ENCODE peak calls at places on chromosome 17, in six cellular contexts. H is RWPE1, G is tibial nerve, W is GM13976, B is progenitor cell of endocrine pancreas, Q is mammary epithelial cell. U is an unnamed sample.

GRCh38 chr17:83179378-83179777 is 100.0 kb downstream of the METRNL start:
- DNase-seq in H (no peak), G (peak), W (no peak), B (no peak), Q (no peak), U (no peak)

GRCh38 chr17:12409082-12409481 is 256.6 kb upstream of the MYOCD start:
- DNase-seq in H (no peak), G (no peak), W (no peak), B (no peak), Q (no peak), U (no peak)

GRCh38 chr17:77735051-77735340 is 223.5 kb upstream of the TNRC6C start:
- DNase-seq in H (no peak), G (no peak), W (no peak), B (no peak), Q (no peak), U (no peak)

GRCh38 chr17:75181608-75182318 is 996 bp downstream of the SUMO2 start:
- DNase-seq in H (no peak), G (no peak), W (peak), B (no peak), Q (peak), U (peak)

GRCh38 chr17:73432624-73433190 is 120.9 kb upstream of the CDC42EP4 start:
- DNase-seq in H (no peak), G (no peak), W (no peak), B (no peak), Q (no peak), U (no peak)

GRCh38 chr17:41631025-41631889 is 6.9 kb upstream of the KRT17 start:
- DNase-seq in H (no peak), G (no peak), W (no peak), B (no peak), Q (no peak), U (no peak)

GRCh38 chr17:67488161-67488560 is 111.1 kb downstream of the PITPNC1 start:
- DNase-seq in H (no peak), G (no peak), W (no peak), B (no peak), Q (no peak), U (no peak)

GRCh38 chr17:64920026-64920418 is 744 bp upstream of the LRRC37A3 start:
- DNase-seq in H (no peak), G (no peak), W (no peak), B (no peak), Q (no peak), U (no peak)

GRCh38 chr17:52841971-52842370 is 683.5 kb upstream of the CA10 start:
- DNase-seq in H (no peak), G (no peak), W (no peak), B (no peak), Q (no peak), U (no peak)

GRCh38 chr17:78358538-78359215 is 1.2 kb downstream of the SOCS3 start:
- DNase-seq in H (no peak), G (no peak), W (no peak), B (no peak), Q (peak), U (peak)

GRCh38 chr17:28744104-28744801 is 442 bp downstream of the TRAF4 start:
- DNase-seq in H (peak), G (no peak), W (peak), B (peak), Q (peak), U (peak)

GRCh38 chr17:40547079-40547784 is 18.0 kb downstream of the CCR7 start:
- DNase-seq in H (peak), G (peak), W (no peak), B (no peak), Q (peak), U (no peak)

GRCh38 chr17:6366144-6366755 is 68.7 kb downstream of the AIPL1 start:
- DNase-seq in H (peak), G (no peak), W (no peak), B (no peak), Q (peak), U (no peak)

GRCh38 chr17:2183346-2183745 is 120.2 kb downstream of the SMG6 start:
- DNase-seq in H (no peak), G (no peak), W (no peak), B (no peak), Q (no peak), U (no peak)

GRCh38 chr17:68382582-68383085 is 74.7 kb downstream of the WIPI1 start:
- DNase-seq in H (no peak), G (no peak), W (no peak), B (no peak), Q (no peak), U (no peak)

GRCh38 chr17:42311240-42312034 is 23.1 kb downstream of the STAT5A start:
- DNase-seq in H (no peak), G (peak), W (no peak), B (no peak), Q (no peak), U (no peak)

GRCh38 chr17:68101992-68102758 is 66.6 kb downstream of the KPNA2 start:
- DNase-seq in H (peak), G (no peak), W (peak), B (no peak), Q (peak), U (no peak)

GRCh38 chr17:31391496-31391949 is at the start of gene RAB11FIP4:
- DNase-seq in H (no peak), G (no peak), W (peak), B (no peak), Q (no peak), U (peak)

GRCh38 chr17:7081341-7082062 is 1.5 kb upstream of the CLEC10A start:
- DNase-seq in H (no peak), G (no peak), W (no peak), B (no peak), Q (no peak), U (no peak)

GRCh38 chr17:83186751-83187421 is 107.5 kb downstream of the METRNL start:
- DNase-seq in H (no peak), G (peak), W (no peak), B (no peak), Q (no peak), U (no peak)

GRCh38 chr17:2063306-2064146 is 8.6 kb downstream of the HIC1 start:
- DNase-seq in H (no peak), G (no peak), W (peak), B (no peak), Q (no peak), U (no peak)

GRCh38 chr17:56629450-56630187 is 36.1 kb downstream of the NOG start:
- DNase-seq in H (peak), G (no peak), W (no peak), B (no peak), Q (no peak), U (no peak)

GRCh38 chr17:50048988-50049387 is 6.9 kb upstream of the ITGA3 start:
- DNase-seq in H (no peak), G (no peak), W (no peak), B (no peak), Q (no peak), U (no peak)

GRCh38 chr17:181213-182163 is at the start of gene DOC2B:
- DNase-seq in H (peak), G (no peak), W (no peak), B (peak), Q (peak), U (peak)

GRCh38 chr17:47297661-47298400 is 25.9 kb upstream of the EFCAB13 start:
- DNase-seq in H (peak), G (no peak), W (no peak), B (no peak), Q (no peak), U (no peak)

GRCh38 chr17:79174193-79174765 is 99.7 kb downstream of the ENGASE start:
- DNase-seq in H (no peak), G (no peak), W (no peak), B (no peak), Q (no peak), U (no peak)

GRCh38 chr17:42275527-42276358 is 448 bp downstream of the STAT5B start:
- DNase-seq in H (no peak), G (no peak), W (peak), B (peak), Q (no peak), U (peak)

GRCh38 chr17:29038511-29039300 is 4.2 kb upstream of the PIPOX start:
- DNase-seq in H (no peak), G (no peak), W (no peak), B (no peak), Q (peak), U (no peak)

GRCh38 chr17:74728033-74728701 is 8.9 kb upstream of the RAB37 start:
- DNase-seq in H (no peak), G (no peak), W (no peak), B (no peak), Q (no peak), U (no peak)

GRCh38 chr17:29589524-29590260 is at the start of gene GIT1:
- DNase-seq in H (peak), G (peak), W (peak), B (peak), Q (peak), U (peak)

GRCh38 chr17:63950940-63951907 is 19.1 kb upstream of the CD79B start:
- DNase-seq in H (peak), G (no peak), W (peak), B (peak), Q (peak), U (peak)

GRCh38 chr17:79098282-79098867 is 23.8 kb downstream of the ENGASE start:
- DNase-seq in H (no peak), G (no peak), W (no peak), B (no peak), Q (no peak), U (no peak)

DNA sequence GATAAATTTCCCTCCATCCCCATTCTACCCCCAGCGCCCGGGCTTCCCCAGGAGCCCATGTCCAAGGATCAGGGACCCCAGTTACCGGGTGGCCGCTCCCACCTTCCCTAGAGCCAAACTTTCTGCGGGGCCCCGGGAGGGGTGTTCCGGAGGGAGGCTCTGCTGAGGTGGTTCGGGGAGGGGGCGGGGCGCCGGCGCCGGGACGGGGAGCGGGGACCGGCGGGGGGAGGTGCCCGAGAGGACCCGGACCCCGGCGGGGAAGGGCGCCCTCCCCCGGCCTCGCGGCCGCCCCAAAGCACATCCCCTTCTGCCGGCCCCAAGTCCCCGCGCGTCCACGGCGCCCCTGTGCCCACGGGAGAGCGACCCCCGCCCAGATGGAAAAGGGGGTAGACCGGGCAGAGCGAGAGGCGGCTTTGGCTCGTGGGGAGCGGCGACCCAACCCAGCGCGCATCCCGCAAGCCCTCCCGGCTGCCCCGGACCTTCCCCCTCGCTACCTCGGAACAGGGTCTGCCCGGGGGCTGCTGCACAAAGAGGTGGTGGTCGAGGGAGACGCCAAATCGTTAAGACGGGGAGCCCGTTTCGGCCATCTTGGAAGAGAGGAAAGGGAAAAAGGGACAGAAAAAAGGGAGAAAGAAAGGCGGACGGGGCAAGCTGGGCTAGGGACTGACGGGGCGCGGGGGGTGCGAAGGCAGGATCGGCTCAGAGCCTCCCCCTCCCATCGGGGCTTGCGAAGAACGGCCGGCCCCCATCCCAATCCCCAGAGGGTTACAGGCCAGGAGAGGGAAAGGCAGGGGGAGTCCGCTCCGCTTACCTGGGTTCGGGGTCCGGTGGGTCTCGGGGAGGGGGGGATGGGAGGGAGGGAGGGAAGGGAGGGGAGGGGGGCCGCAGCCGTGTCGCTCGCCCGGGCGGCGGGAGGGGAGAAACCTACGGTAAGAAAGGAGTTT is 479 bp downstream of the PCGF2 start:
- DNase-seq in H (no peak), G (no peak), W (peak), B (peak), Q (peak), U (peak)
- TF ChIP-seq CTCF in H (peak), G (no peak), W (peak), B (peak), Q (no peak), U (peak)

GRCh38 chr17:66290097-66290722 is 12.2 kb upstream of the PRKCA start:
- DNase-seq in H (no peak), G (no peak), W (no peak), B (no peak), Q (no peak), U (no peak)
- TF ChIP-seq CTCF in H (no peak), G (no peak), W (no peak), B (peak), Q (no peak), U (peak)

GRCh38 chr17:45246861-45247428 is 14.9 kb downstream of the SPATA32 start:
- DNase-seq in H (no peak), G (no peak), W (no peak), B (peak), Q (no peak), U (peak)
- TF ChIP-seq CTCF in H (peak), G (no peak), W (no peak), B (peak), Q (peak), U (peak)

DNA sequence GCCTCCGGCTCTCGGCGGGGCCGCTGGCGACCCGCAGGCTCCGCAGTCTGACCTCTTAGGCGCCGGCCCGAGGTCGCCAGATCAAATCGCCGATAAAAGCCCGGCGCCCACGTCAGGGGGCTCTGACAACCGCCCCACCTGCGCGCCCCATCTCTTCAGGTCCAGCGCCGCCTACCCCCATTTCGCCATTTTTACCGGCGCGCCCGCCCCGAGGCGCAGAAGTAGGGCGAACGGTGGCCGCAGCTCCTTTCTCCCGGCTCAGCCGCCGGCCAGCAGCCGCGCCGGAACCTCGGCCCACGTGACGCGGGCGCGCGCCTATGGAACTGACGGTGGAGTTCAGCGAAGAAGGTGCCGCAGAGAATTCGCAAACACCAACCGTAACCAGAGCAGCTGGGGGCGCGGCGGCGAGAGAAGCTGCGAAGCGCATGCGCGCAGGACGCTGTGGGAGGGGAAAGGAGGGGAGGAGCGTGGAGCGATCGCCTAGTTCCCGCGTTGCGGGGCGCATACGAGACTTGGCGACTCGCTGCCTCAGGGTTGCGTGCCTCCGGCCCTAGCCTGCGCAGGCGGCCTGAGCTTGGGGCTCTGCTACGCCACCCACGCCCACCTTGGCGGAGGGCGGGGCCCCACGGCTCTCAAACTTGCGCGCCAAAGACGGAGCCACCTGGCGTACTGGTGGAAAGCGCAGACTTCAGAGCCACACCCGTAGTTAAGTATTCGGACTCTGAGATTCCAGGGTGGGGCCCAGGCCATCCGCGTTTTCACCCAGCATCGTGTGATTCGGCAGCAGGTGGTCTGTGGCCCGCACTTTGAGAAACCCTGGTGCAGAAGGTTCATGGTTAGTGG is at the start of gene TRIM37:
- DNase-seq in H (peak), G (peak), W (peak), B (peak), Q (peak), U (peak)
- TF ChIP-seq CTCF in H (peak), G (no peak), W (peak), B (peak), Q (no peak), U (peak)

DNA sequence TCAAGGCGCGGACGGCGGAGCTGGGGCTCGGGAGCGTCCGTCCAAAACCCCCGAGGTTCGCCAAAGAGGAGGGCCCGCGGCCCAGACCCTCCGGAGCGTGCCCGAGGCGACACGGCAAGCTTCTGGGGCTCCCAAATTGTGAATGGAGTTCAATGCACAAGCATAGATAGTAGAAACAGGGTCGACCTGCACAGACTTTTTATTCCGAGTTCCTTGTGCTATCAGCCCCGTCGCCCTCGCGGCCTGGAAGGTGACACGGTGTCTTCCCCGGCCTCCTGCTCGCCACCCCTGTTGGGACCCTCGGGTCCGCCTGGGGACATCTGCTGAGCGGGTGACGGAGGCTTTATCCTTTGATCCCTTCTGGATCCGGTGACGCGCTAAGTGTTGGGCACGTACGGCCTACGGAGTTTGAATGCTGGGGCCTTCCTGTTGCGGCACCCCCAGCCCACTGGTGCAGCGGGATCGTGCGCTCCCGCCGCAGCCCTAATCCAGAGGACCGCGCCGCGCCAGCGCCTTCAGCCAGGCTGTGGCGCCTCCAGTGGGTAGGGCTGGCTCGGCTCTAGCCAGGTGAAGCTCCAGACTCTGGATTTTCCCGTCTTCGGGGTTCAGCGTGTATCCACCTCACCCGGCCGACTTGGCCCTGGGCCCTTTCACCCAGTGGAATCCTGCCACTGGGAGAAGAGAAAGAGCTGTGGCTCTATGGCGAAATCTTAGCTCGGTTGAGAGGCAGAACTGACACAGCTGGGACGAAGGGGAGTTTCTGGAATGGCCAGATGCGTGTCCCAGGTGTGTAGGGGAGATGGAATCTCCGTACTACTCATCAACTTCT is 17.0 kb upstream of the NTN1 start:
- DNase-seq in H (no peak), G (no peak), W (no peak), B (no peak), Q (no peak), U (peak)
- TF ChIP-seq CTCF in H (no peak), G (no peak), W (no peak), B (peak), Q (no peak), U (no peak)

DNA sequence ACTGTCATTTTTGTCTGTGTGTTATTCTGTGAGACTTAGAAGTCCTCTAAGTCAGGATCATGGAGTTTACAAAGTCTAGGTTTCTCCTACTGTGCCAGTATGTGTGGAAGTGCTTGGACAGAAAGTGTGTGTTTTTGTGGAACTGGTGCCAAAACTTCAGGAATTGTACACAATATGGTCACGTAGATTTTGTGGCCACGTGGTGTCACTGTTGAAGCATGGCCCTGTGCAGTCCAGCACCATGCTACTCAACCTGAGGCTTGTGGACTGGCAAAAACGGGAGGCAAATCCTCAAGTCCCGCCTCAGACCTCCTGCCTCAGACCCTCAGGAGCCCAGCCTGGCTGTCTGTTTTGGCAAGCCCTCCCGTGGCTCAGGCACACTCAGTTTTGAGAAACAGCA is 16.7 kb upstream of the ALKBH5 start:
- DNase-seq in H (no peak), G (no peak), W (no peak), B (no peak), Q (no peak), U (no peak)
- TF ChIP-seq CTCF in H (no peak), G (no peak), W (no peak), B (no peak), Q (no peak), U (peak)